ENCODE peak calls at places on chromosomes 13 and 19, in seven cellular contexts. One of them, this sample, is unnamed.

GRCh38 chr13:42405665-42406390 is 133.9 kb downstream of the AKAP11 start:
- DNase-seq in HFF-Myc: peak
- DNase-seq in activated CD4-positive, alpha-beta T cell treated with anti-CD3 and anti-CD28 coated beads, Interleukin-2, amount 10 ng/mL, durations not matched to agents 24 days and 14 days: peak
- DNase-seq in AG09319: no peak
- DNase-seq in mesenteric fat pad: no peak
- DNase-seq in T1000: no peak
- DNase-seq in foreskin fibroblast: no peak
- DNase-seq in this sample: no peak

GRCh38 chr13:36628986-36629385 is 44.8 kb upstream of the SERTM1 start:
- DNase-seq in foreskin fibroblast: no peak
- DNase-seq in AG09319: no peak
- DNase-seq in activated CD4-positive, alpha-beta T cell treated with anti-CD3 and anti-CD28 coated beads, Interleukin-2, amount 10 ng/mL, durations not matched to agents 24 days and 14 days: no peak
- DNase-seq in T1000: no peak
- DNase-seq in mesenteric fat pad: no peak
- DNase-seq in HFF-Myc: no peak
- DNase-seq in this sample: no peak

GRCh38 chr13:112871742-112872141 is 97.3 kb upstream of the MCF2L start:
- DNase-seq in mesenteric fat pad: no peak
- DNase-seq in T1000: no peak
- DNase-seq in foreskin fibroblast: no peak
- DNase-seq in activated CD4-positive, alpha-beta T cell treated with anti-CD3 and anti-CD28 coated beads, Interleukin-2, amount 10 ng/mL, durations not matched to agents 24 days and 14 days: no peak
- DNase-seq in AG09319: no peak
- DNase-seq in HFF-Myc: no peak
- DNase-seq in this sample: no peak

GRCh38 chr13:112626124-112626523 is 38.2 kb upstream of the TUBGCP3 start:
- DNase-seq in HFF-Myc: no peak
- DNase-seq in AG09319: no peak
- DNase-seq in foreskin fibroblast: no peak
- DNase-seq in T1000: no peak
- DNase-seq in mesenteric fat pad: peak
- DNase-seq in activated CD4-positive, alpha-beta T cell treated with anti-CD3 and anti-CD28 coated beads, Interleukin-2, amount 10 ng/mL, durations not matched to agents 24 days and 14 days: no peak
- DNase-seq in this sample: no peak

GRCh38 chr13:72556945-72557344 is 170.5 kb downstream of the MZT1 start:
- DNase-seq in HFF-Myc: no peak
- DNase-seq in AG09319: no peak
- DNase-seq in activated CD4-positive, alpha-beta T cell treated with anti-CD3 and anti-CD28 coated beads, Interleukin-2, amount 10 ng/mL, durations not matched to agents 24 days and 14 days: no peak
- DNase-seq in foreskin fibroblast: no peak
- DNase-seq in T1000: no peak
- DNase-seq in mesenteric fat pad: no peak
- DNase-seq in this sample: no peak

GRCh38 chr19:52492991-52493470 is 34.4 kb upstream of the ZNF808 start:
- DNase-seq in foreskin fibroblast: no peak
- DNase-seq in HFF-Myc: no peak
- DNase-seq in T1000: no peak
- DNase-seq in mesenteric fat pad: no peak
- DNase-seq in activated CD4-positive, alpha-beta T cell treated with anti-CD3 and anti-CD28 coated beads, Interleukin-2, amount 10 ng/mL, durations not matched to agents 24 days and 14 days: no peak
- DNase-seq in AG09319: no peak
- DNase-seq in this sample: peak

GRCh38 chr19:5705552-5705951 is 14.4 kb downstream of the LONP1 start:
- DNase-seq in mesenteric fat pad: no peak
- DNase-seq in T1000: no peak
- DNase-seq in HFF-Myc: no peak
- DNase-seq in AG09319: no peak
- DNase-seq in foreskin fibroblast: no peak
- DNase-seq in activated CD4-positive, alpha-beta T cell treated with anti-CD3 and anti-CD28 coated beads, Interleukin-2, amount 10 ng/mL, durations not matched to agents 24 days and 14 days: no peak
- DNase-seq in this sample: peak

GRCh38 chr19:35901055-35901644 is 810 bp upstream of the NFKBID start:
- DNase-seq in HFF-Myc: no peak
- DNase-seq in AG09319: no peak
- DNase-seq in foreskin fibroblast: peak
- DNase-seq in T1000: no peak
- DNase-seq in activated CD4-positive, alpha-beta T cell treated with anti-CD3 and anti-CD28 coated beads, Interleukin-2, amount 10 ng/mL, durations not matched to agents 24 days and 14 days: no peak
- DNase-seq in mesenteric fat pad: no peak
- DNase-seq in this sample: no peak

GRCh38 chr19:54905908-54906511 is at the start of gene NCR1:
- DNase-seq in HFF-Myc: no peak
- DNase-seq in T1000: no peak
- DNase-seq in activated CD4-positive, alpha-beta T cell treated with anti-CD3 and anti-CD28 coated beads, Interleukin-2, amount 10 ng/mL, durations not matched to agents 24 days and 14 days: no peak
- DNase-seq in AG09319: no peak
- DNase-seq in foreskin fibroblast: no peak
- DNase-seq in mesenteric fat pad: no peak
- DNase-seq in this sample: peak

GRCh38 chr13:71880753-71881541 is 13.9 kb upstream of the DACH1 start:
- DNase-seq in mesenteric fat pad: no peak
- DNase-seq in foreskin fibroblast: no peak
- DNase-seq in T1000: no peak
- DNase-seq in AG09319: no peak
- DNase-seq in HFF-Myc: no peak
- DNase-seq in activated CD4-positive, alpha-beta T cell treated with anti-CD3 and anti-CD28 coated beads, Interleukin-2, amount 10 ng/mL, durations not matched to agents 24 days and 14 days: no peak
- DNase-seq in this sample: no peak

GRCh38 chr19:58229255-58229639 is 533 bp downstream of the ZNF544 start:
- DNase-seq in HFF-Myc: no peak
- DNase-seq in activated CD4-positive, alpha-beta T cell treated with anti-CD3 and anti-CD28 coated beads, Interleukin-2, amount 10 ng/mL, durations not matched to agents 24 days and 14 days: peak
- DNase-seq in T1000: no peak
- DNase-seq in AG09319: no peak
- DNase-seq in foreskin fibroblast: peak
- DNase-seq in mesenteric fat pad: no peak
- DNase-seq in this sample: no peak

GRCh38 chr19:1255186-1256161 is 7.1 kb downstream of the MIDN start:
- DNase-seq in activated CD4-positive, alpha-beta T cell treated with anti-CD3 and anti-CD28 coated beads, Interleukin-2, amount 10 ng/mL, durations not matched to agents 24 days and 14 days: no peak
- DNase-seq in AG09319: no peak
- DNase-seq in T1000: no peak
- DNase-seq in foreskin fibroblast: no peak
- DNase-seq in mesenteric fat pad: no peak
- DNase-seq in HFF-Myc: no peak
- DNase-seq in this sample: no peak

GRCh38 chr19:7907544-7907943 is 3.9 kb downstream of the MAP2K7 start:
- DNase-seq in T1000: no peak
- DNase-seq in HFF-Myc: no peak
- DNase-seq in foreskin fibroblast: no peak
- DNase-seq in mesenteric fat pad: no peak
- DNase-seq in activated CD4-positive, alpha-beta T cell treated with anti-CD3 and anti-CD28 coated beads, Interleukin-2, amount 10 ng/mL, durations not matched to agents 24 days and 14 days: no peak
- DNase-seq in AG09319: no peak
- DNase-seq in this sample: no peak

GRCh38 chr13:101417043-101417406 is 717 bp upstream of the NALCN start:
- DNase-seq in HFF-Myc: no peak
- DNase-seq in T1000: no peak
- DNase-seq in activated CD4-positive, alpha-beta T cell treated with anti-CD3 and anti-CD28 coated beads, Interleukin-2, amount 10 ng/mL, durations not matched to agents 24 days and 14 days: no peak
- DNase-seq in foreskin fibroblast: no peak
- DNase-seq in AG09319: no peak
- DNase-seq in mesenteric fat pad: no peak
- DNase-seq in this sample: no peak

GRCh38 chr13:92806215-92806614 is 420.4 kb upstream of the GPC6 start:
- DNase-seq in HFF-Myc: no peak
- DNase-seq in T1000: no peak
- DNase-seq in activated CD4-positive, alpha-beta T cell treated with anti-CD3 and anti-CD28 coated beads, Interleukin-2, amount 10 ng/mL, durations not matched to agents 24 days and 14 days: no peak
- DNase-seq in mesenteric fat pad: no peak
- DNase-seq in foreskin fibroblast: no peak
- DNase-seq in AG09319: no peak
- DNase-seq in this sample: no peak

GRCh38 chr13:44249439-44249838 is 124.2 kb upstream of the SERP2 start:
- DNase-seq in T1000: peak
- DNase-seq in mesenteric fat pad: no peak
- DNase-seq in HFF-Myc: peak
- DNase-seq in foreskin fibroblast: peak
- DNase-seq in AG09319: no peak
- DNase-seq in activated CD4-positive, alpha-beta T cell treated with anti-CD3 and anti-CD28 coated beads, Interleukin-2, amount 10 ng/mL, durations not matched to agents 24 days and 14 days: no peak
- DNase-seq in this sample: no peak

GRCh38 chr13:53545340-53545941 is 516.8 kb downstream of the OLFM4 start:
- DNase-seq in mesenteric fat pad: no peak
- DNase-seq in T1000: no peak
- DNase-seq in foreskin fibroblast: no peak
- DNase-seq in AG09319: no peak
- DNase-seq in activated CD4-positive, alpha-beta T cell treated with anti-CD3 and anti-CD28 coated beads, Interleukin-2, amount 10 ng/mL, durations not matched to agents 24 days and 14 days: no peak
- DNase-seq in HFF-Myc: no peak
- DNase-seq in this sample: no peak

GRCh38 chr13:51425410-51426042 is 27.3 kb downstream of the INTS6 start:
- DNase-seq in mesenteric fat pad: no peak
- DNase-seq in foreskin fibroblast: peak
- DNase-seq in T1000: no peak
- DNase-seq in activated CD4-positive, alpha-beta T cell treated with anti-CD3 and anti-CD28 coated beads, Interleukin-2, amount 10 ng/mL, durations not matched to agents 24 days and 14 days: no peak
- DNase-seq in AG09319: peak
- DNase-seq in HFF-Myc: no peak
- DNase-seq in this sample: no peak

GRCh38 chr13:114151565-114152284 is 19.3 kb upstream of the RASA3 start:
- DNase-seq in HFF-Myc: no peak
- DNase-seq in AG09319: no peak
- DNase-seq in foreskin fibroblast: no peak
- DNase-seq in mesenteric fat pad: peak
- DNase-seq in T1000: no peak
- DNase-seq in activated CD4-positive, alpha-beta T cell treated with anti-CD3 and anti-CD28 coated beads, Interleukin-2, amount 10 ng/mL, durations not matched to agents 24 days and 14 days: peak
- DNase-seq in this sample: peak

GRCh38 chr19:41616785-41617621 is 9.9 kb downstream of the CEACAM4 start:
- DNase-seq in HFF-Myc: peak
- DNase-seq in activated CD4-positive, alpha-beta T cell treated with anti-CD3 and anti-CD28 coated beads, Interleukin-2, amount 10 ng/mL, durations not matched to agents 24 days and 14 days: peak
- DNase-seq in foreskin fibroblast: peak
- DNase-seq in AG09319: no peak
- DNase-seq in mesenteric fat pad: no peak
- DNase-seq in T1000: no peak
- DNase-seq in this sample: peak

GRCh38 chr19:10417598-10418280 is 2.6 kb upstream of the PDE4A start:
- DNase-seq in foreskin fibroblast: no peak
- DNase-seq in AG09319: no peak
- DNase-seq in activated CD4-positive, alpha-beta T cell treated with anti-CD3 and anti-CD28 coated beads, Interleukin-2, amount 10 ng/mL, durations not matched to agents 24 days and 14 days: peak
- DNase-seq in HFF-Myc: no peak
- DNase-seq in T1000: no peak
- DNase-seq in mesenteric fat pad: no peak
- DNase-seq in this sample: peak

GRCh38 chr13:50375792-50376191 is 360.5 kb downstream of the KCNRG start:
- DNase-seq in foreskin fibroblast: peak
- DNase-seq in T1000: no peak
- DNase-seq in mesenteric fat pad: no peak
- DNase-seq in activated CD4-positive, alpha-beta T cell treated with anti-CD3 and anti-CD28 coated beads, Interleukin-2, amount 10 ng/mL, durations not matched to agents 24 days and 14 days: no peak
- DNase-seq in AG09319: peak
- DNase-seq in HFF-Myc: no peak
- DNase-seq in this sample: no peak

GRCh38 chr19:52172347-52172746 is 926 bp upstream of the ZNF836 start:
- DNase-seq in mesenteric fat pad: no peak
- DNase-seq in AG09319: no peak
- DNase-seq in T1000: no peak
- DNase-seq in activated CD4-positive, alpha-beta T cell treated with anti-CD3 and anti-CD28 coated beads, Interleukin-2, amount 10 ng/mL, durations not matched to agents 24 days and 14 days: no peak
- DNase-seq in foreskin fibroblast: no peak
- DNase-seq in HFF-Myc: no peak
- DNase-seq in this sample: no peak

GRCh38 chr13:90246946-90247345 is 1100.5 kb upstream of the MIR17HG start:
- DNase-seq in T1000: no peak
- DNase-seq in foreskin fibroblast: no peak
- DNase-seq in HFF-Myc: no peak
- DNase-seq in AG09319: no peak
- DNase-seq in mesenteric fat pad: no peak
- DNase-seq in activated CD4-positive, alpha-beta T cell treated with anti-CD3 and anti-CD28 coated beads, Interleukin-2, amount 10 ng/mL, durations not matched to agents 24 days and 14 days: no peak
- DNase-seq in this sample: no peak

GRCh38 chr13:111919826-111920225 is 147.1 kb upstream of the SOX1 start:
- DNase-seq in mesenteric fat pad: peak
- DNase-seq in activated CD4-positive, alpha-beta T cell treated with anti-CD3 and anti-CD28 coated beads, Interleukin-2, amount 10 ng/mL, durations not matched to agents 24 days and 14 days: no peak
- DNase-seq in foreskin fibroblast: no peak
- DNase-seq in T1000: no peak
- DNase-seq in HFF-Myc: no peak
- DNase-seq in AG09319: no peak
- DNase-seq in this sample: no peak

GRCh38 chr13:48220592-48221300 is 12.3 kb upstream of the ITM2B start:
- DNase-seq in T1000: no peak
- DNase-seq in foreskin fibroblast: no peak
- DNase-seq in HFF-Myc: no peak
- DNase-seq in AG09319: no peak
- DNase-seq in mesenteric fat pad: no peak
- DNase-seq in activated CD4-positive, alpha-beta T cell treated with anti-CD3 and anti-CD28 coated beads, Interleukin-2, amount 10 ng/mL, durations not matched to agents 24 days and 14 days: peak
- DNase-seq in this sample: no peak

GRCh38 chr19:58228584-58229254 is at the start of gene ZNF544:
- DNase-seq in activated CD4-positive, alpha-beta T cell treated with anti-CD3 and anti-CD28 coated beads, Interleukin-2, amount 10 ng/mL, durations not matched to agents 24 days and 14 days: peak
- DNase-seq in mesenteric fat pad: peak
- DNase-seq in HFF-Myc: peak
- DNase-seq in AG09319: peak
- DNase-seq in T1000: peak
- DNase-seq in foreskin fibroblast: peak
- DNase-seq in this sample: peak

GRCh38 chr13:40190656-40191100 is 475.8 kb downstream of the FOXO1 start:
- DNase-seq in foreskin fibroblast: peak
- DNase-seq in T1000: no peak
- DNase-seq in HFF-Myc: peak
- DNase-seq in AG09319: no peak
- DNase-seq in activated CD4-positive, alpha-beta T cell treated with anti-CD3 and anti-CD28 coated beads, Interleukin-2, amount 10 ng/mL, durations not matched to agents 24 days and 14 days: peak
- DNase-seq in mesenteric fat pad: no peak
- DNase-seq in this sample: no peak

GRCh38 chr19:46787331-46788100 is 878 bp downstream of the SLC1A5 start:
- DNase-seq in HFF-Myc: no peak
- DNase-seq in foreskin fibroblast: peak
- DNase-seq in mesenteric fat pad: no peak
- DNase-seq in AG09319: no peak
- DNase-seq in activated CD4-positive, alpha-beta T cell treated with anti-CD3 and anti-CD28 coated beads, Interleukin-2, amount 10 ng/mL, durations not matched to agents 24 days and 14 days: peak
- DNase-seq in T1000: peak
- DNase-seq in this sample: peak